ENCODE peak calls at places on chromosomes 5 and 9, in nine cellular contexts. K, U, R, O, Q, Y, F, I and V are unnamed samples.

GRCh38 chr9:122107291-122107805 is 14.2 kb upstream of the TTLL11 start:
- DNase-seq in U (no peak), I (no peak), Y (no peak), Q (no peak), F (no peak), O (peak; percentile 39), K (no peak), R (no peak), V (no peak)

GRCh38 chr9:131165523-131165922 is 40.1 kb downstream of the NUP214 start:
- DNase-seq in R (no peak), Y (no peak), O (no peak), K (no peak), I (no peak), F (no peak), U (no peak), Q (no peak), V (no peak)

GRCh38 chr9:126516936-126517750 is 96.6 kb upstream of the LMX1B start:
- DNase-seq in R (no peak), O (no peak), Q (no peak), Y (no peak), I (peak; percentile 90), K (peak; percentile 59), U (peak; percentile 18), F (peak; percentile 24), V (peak; percentile 10)

GRCh38 chr9:3875371-3876132 is 349.8 kb upstream of the RFX3 start:
- DNase-seq in K (no peak), O (no peak), R (no peak), Q (no peak), F (no peak), U (peak; percentile 92), Y (no peak), I (peak; percentile 98), V (no peak)

GRCh38 chr5:671459-672328 is 21.5 kb downstream of the TPPP start:
- DNase-seq in R (peak; percentile 60), Q (peak; percentile 85), U (peak; percentile 82), K (peak; percentile 71), Y (peak; percentile 57), I (peak; percentile 62), F (peak; percentile 64), O (peak; percentile 90), V (peak; percentile 69)

GRCh38 chr5:10594591-10595210 is 30.8 kb downstream of the ANKRD33B start:
- DNase-seq in I (peak; percentile 73), F (no peak), U (no peak), O (no peak), Q (no peak), R (no peak), Y (no peak), K (no peak), V (peak; percentile 20)

GRCh38 chr9:129665008-129665771 is at the start of gene PRRX2:
- DNase-seq in F (peak; percentile 39), Q (peak; percentile 4), U (peak; percentile 15), Y (no peak), K (peak; percentile 58), R (no peak), O (no peak), I (peak; percentile 69), V (no peak)

GRCh38 chr5:68086857-68087256 is 128.7 kb upstream of the PIK3R1 start:
- DNase-seq in Q (no peak), U (no peak), F (no peak), I (peak; percentile 77), R (no peak), K (no peak), O (peak; percentile 82), Y (no peak), V (no peak)

GRCh38 chr9:37591775-37592107 is 656 bp downstream of the TOMM5 start:
- DNase-seq in K (no peak), U (no peak), Q (no peak), R (no peak), I (peak; percentile 15), F (no peak), O (no peak), Y (no peak), V (no peak)

GRCh38 chr5:11383506-11384095 is 520.6 kb downstream of the CTNND2 start:
- DNase-seq in K (no peak), R (no peak), F (no peak), I (no peak), Q (no peak), O (peak; percentile 69), Y (peak; percentile 88), U (no peak), V (no peak)

GRCh38 chr5:2663489-2663888 is 88.0 kb downstream of the IRX2 start:
- DNase-seq in Y (no peak), I (no peak), U (no peak), O (no peak), F (no peak), K (no peak), Q (no peak), R (no peak), V (no peak)

GRCh38 chr5:142637871-142638270 is 48.0 kb downstream of the FGF1 start:
- DNase-seq in K (no peak), O (no peak), F (no peak), U (no peak), Y (no peak), R (no peak), Q (no peak), I (no peak), V (no peak)

GRCh38 chr5:143543358-143544255 is 140.1 kb upstream of the NR3C1 start:
- DNase-seq in F (no peak), U (no peak), K (no peak), I (peak; percentile 79), Q (no peak), Y (no peak), O (no peak), R (no peak), V (no peak)

GRCh38 chr9:68685770-68686169 is 19.3 kb upstream of the PIP5K1B start:
- DNase-seq in Q (no peak), Y (no peak), U (peak; percentile 44), F (no peak), I (peak; percentile 13), K (peak; percentile 34), R (no peak), O (peak; percentile 10), V (peak; percentile 4)